ENCODE peak calls at places on chromosomes 2 and 18, in seven cellular contexts. G, D, X, R, V, F and W are unnamed samples.

GRCh38 chr18:68796936-68797690 is 767 bp upstream of the CCDC102B start:
- DNase-seq in F (no peak), D (no peak), V (no peak), R (no peak), G (no peak), X (no peak), W (peak)

GRCh38 chr2:37698931-37699481 is 27.6 kb upstream of the CDC42EP3 start:
- DNase-seq in F (no peak), V (no peak), R (no peak), D (no peak), X (no peak), G (no peak), W (no peak)

GRCh38 chr2:150143087-150143536 is 344.4 kb downstream of the RND3 start:
- DNase-seq in G (no peak), D (no peak), F (no peak), R (no peak), X (no peak), V (no peak), W (no peak)

GRCh38 chr2:31192396-31193065 is 24.8 kb downstream of the CAPN14 start:
- DNase-seq in F (no peak), R (no peak), D (no peak), X (no peak), G (no peak), V (no peak), W (no peak)

GRCh38 chr2:187126247-187127005 is 277.5 kb upstream of the ZSWIM2 start:
- DNase-seq in G (no peak), R (no peak), V (no peak), F (no peak), X (no peak), D (no peak), W (no peak)

GRCh38 chr2:119441376-119442231 is 9.9 kb downstream of the TMEM37 start:
- DNase-seq in D (no peak), G (no peak), F (no peak), R (no peak), X (no peak), V (no peak), W (no peak)

GRCh38 chr2:165371356-165371755 is 98.1 kb upstream of the CSRNP3 start:
- DNase-seq in F (no peak), D (no peak), V (no peak), G (no peak), R (peak), X (no peak), W (no peak)

GRCh38 chr2:201049455-201049854 is 22.0 kb downstream of the HYCC2 start:
- DNase-seq in D (no peak), R (no peak), V (no peak), F (no peak), X (no peak), G (no peak), W (no peak)